ENCODE peak calls at places on chromosomes 3 and 15, in seven cellular contexts. R is PC-3, I is Panc1, B is stomach, F is mammary epithelial cell, X is SK-N-SH, H is BE2C. E is an unnamed sample.

GRCh38 chr3:105353485-105354161 is 13.1 kb upstream of the ALCAM start:
- DNase-seq in R (peak), I (no peak), B (no peak), F (no peak), X (no peak), H (no peak), E (no peak)

GRCh38 chr3:110318108-110318507 is 753.5 kb upstream of the NECTIN3 start:
- DNase-seq in R (peak), I (no peak), B (no peak), F (no peak), X (no peak), H (no peak), E (no peak)

GRCh38 chr15:101250331-101250730 is 1.5 kb downstream of the CHSY1 start:
- DNase-seq in R (peak), I (no peak), B (no peak), F (peak), X (no peak), H (no peak), E (no peak)

GRCh38 chr3:126187920-126188319 is 7.5 kb upstream of the ALDH1L1 start:
- DNase-seq in R (no peak), I (no peak), B (no peak), F (no peak), X (no peak), H (no peak), E (no peak)

GRCh38 chr3:38496131-38496910 is at the start of gene EXOG:
- DNase-seq in R (peak), I (peak), B (peak), F (peak), X (peak), H (peak), E (peak)

GRCh38 chr3:53147903-53148400 is 13.1 kb upstream of the PRKCD start:
- DNase-seq in R (no peak), I (no peak), B (no peak), F (no peak), X (no peak), H (no peak), E (no peak)

GRCh38 chr3:176906046-176906905 is 291.0 kb downstream of the TBL1XR1 start:
- DNase-seq in R (peak), I (no peak), B (no peak), F (no peak), X (peak), H (peak), E (no peak)

GRCh38 chr3:14602006-14602803 is 49.4 kb upstream of the CCDC174 start:
- DNase-seq in R (peak), I (no peak), B (no peak), F (no peak), X (peak), H (no peak), E (no peak)

GRCh38 chr3:142853270-142854163 is 35.4 kb downstream of the PCOLCE2 start:
- DNase-seq in R (peak), I (no peak), B (peak), F (peak), X (no peak), H (peak), E (no peak)

GRCh38 chr15:90151989-90152645 is 49.0 kb upstream of the SEMA4B start:
- DNase-seq in R (no peak), I (no peak), B (peak), F (no peak), X (no peak), H (no peak), E (no peak)

GRCh38 chr3:74443102-74443501 is 171.4 kb downstream of the CNTN3 start:
- DNase-seq in R (no peak), I (no peak), B (no peak), F (peak), X (no peak), H (no peak), E (no peak)
- TF ChIP-seq CTCF in R (no peak), I (no peak), B (no peak), F (no peak), X (no peak), H (no peak), E (no peak)

DNA sequence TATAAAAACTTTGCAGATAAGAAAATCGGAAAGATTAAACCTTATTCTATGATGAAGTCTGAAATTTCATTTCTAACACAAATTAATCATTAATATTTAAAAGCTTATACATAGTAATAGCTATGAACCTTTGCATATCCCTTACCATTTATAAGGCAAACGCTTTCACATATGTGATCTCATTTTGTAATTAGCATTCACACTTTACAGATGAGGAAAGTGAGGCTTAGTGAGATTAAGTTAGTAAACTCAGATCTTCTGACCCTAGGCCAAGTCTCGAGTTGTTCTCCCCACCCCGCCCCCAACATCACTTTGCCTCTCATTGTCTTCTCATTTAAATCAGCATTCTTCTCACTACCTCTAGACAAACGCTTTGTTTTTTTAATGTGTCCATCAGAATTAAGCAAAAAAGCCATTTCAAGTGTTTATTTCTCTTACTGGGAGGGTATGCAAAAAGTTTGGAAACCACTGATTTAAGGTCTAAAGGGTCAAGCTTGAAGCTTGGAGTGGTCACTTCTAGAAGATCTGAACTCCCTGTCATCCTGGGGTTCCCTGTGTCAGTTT is 172.9 kb upstream of the BCL6 start:
- DNase-seq in R (no peak), I (no peak), B (no peak), F (no peak), X (no peak), H (no peak), E (no peak)
- H3K4me3 ChIP-seq in R (no peak), I (no peak), B (no peak), F (no peak), X (no peak), H (no peak), E (no peak)

DNA sequence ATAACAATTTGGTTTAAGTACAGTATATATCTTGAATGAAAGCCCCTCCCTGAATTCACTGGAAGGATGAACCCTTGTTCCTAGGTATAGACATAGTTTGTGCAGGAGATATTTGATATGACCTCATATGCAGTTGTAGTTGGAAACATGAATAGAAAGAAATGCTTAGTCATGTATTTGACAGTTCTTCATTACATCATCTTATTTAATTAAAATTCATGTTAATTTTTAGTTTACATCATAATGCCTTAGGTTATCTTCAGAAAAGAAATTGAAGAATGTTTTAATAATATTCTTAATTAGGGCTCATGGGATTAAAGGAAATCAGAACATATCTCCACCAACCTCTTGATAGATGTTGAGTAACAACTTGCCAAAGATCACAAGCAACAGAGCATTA is 19.2 kb downstream of the SLC2A2 start:
- DNase-seq in R (no peak), I (no peak), B (no peak), F (no peak), X (no peak), H (no peak), E (no peak)
- TF ChIP-seq CTCF in R (no peak), I (no peak), B (no peak), F (no peak), X (no peak), H (no peak), E (no peak)

GRCh38 chr3:192947421-192947820 is 29.8 kb upstream of the MB21D2 start:
- DNase-seq in R (no peak), I (no peak), B (no peak), F (no peak), X (no peak), H (no peak), E (no peak)

GRCh38 chr3:192940129-192940528 is 22.5 kb upstream of the MB21D2 start:
- DNase-seq in R (peak), I (no peak), B (no peak), F (peak), X (no peak), H (no peak), E (no peak)

GRCh38 chr3:192942625-192943024 is 25.0 kb upstream of the MB21D2 start:
- DNase-seq in R (no peak), I (no peak), B (no peak), F (no peak), X (no peak), H (no peak), E (no peak)

GRCh38 chr3:192943384-192943783 is 25.7 kb upstream of the MB21D2 start:
- DNase-seq in R (no peak), I (no peak), B (no peak), F (no peak), X (no peak), H (no peak), E (no peak)
- H3K4me3 ChIP-seq in R (no peak), I (no peak), B (no peak), F (no peak), X (no peak), H (no peak), E (no peak)

GRCh38 chr3:180631317-180631716 is 29.4 kb downstream of the TTC14 start:
- DNase-seq in R (no peak), I (no peak), B (no peak), F (no peak), X (no peak), H (no peak), E (no peak)
- TF ChIP-seq CTCF in R (peak), I (peak), B (no peak), F (peak), X (peak), H (peak), E (no peak)

DNA sequence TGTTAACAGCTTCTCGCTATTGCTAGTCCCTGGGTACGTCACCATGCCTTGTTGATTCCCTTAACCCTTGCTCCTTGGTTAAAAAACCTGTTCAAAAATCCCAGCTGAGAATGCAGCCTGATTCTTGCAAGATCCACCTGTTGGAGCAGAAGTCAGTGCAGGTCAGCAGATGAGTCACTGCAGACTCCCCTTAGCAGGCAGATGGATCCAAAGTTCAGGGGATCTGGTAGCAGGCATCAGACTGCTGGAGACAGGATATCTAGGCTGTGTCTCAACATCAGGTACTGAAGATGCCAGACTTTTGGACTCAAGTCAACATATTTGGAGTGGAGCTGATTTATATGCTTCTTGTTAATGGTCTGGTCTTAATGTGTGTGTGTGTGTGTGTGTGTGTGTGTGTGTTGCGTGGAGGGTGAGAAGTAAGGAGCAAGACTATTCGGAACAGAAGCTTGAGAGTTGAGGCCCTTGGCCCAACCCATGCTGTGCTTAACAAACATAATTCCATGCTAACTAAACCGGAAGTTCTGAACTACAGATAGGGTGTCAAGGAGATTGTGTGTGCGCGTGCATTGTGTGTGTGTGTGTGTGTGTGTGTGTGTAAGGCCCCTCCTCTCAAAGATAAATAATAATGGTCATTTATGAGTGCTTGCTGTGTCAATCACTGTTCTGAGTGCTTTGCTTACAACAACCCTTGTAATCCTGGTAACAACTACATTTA is 1.1 kb upstream of the C3orf52 start:
- DNase-seq in R (peak), I (no peak), B (no peak), F (peak), X (no peak), H (no peak), E (no peak)
- H3K4me3 ChIP-seq in R (peak), I (peak), B (no peak), F (no peak), X (no peak), H (no peak), E (no peak)

GRCh38 chr15:62026707-62027565 is 33.3 kb downstream of the VPS13C start:
- DNase-seq in R (no peak), I (no peak), B (no peak), F (no peak), X (no peak), H (no peak), E (no peak)

GRCh38 chr15:62027916-62028315 is 32.3 kb downstream of the VPS13C start:
- DNase-seq in R (no peak), I (no peak), B (no peak), F (no peak), X (no peak), H (no peak), E (no peak)

GRCh38 chr15:62020576-62021160 is 39.6 kb downstream of the VPS13C start:
- DNase-seq in R (peak), I (no peak), B (no peak), F (peak), X (no peak), H (no peak), E (no peak)

DNA sequence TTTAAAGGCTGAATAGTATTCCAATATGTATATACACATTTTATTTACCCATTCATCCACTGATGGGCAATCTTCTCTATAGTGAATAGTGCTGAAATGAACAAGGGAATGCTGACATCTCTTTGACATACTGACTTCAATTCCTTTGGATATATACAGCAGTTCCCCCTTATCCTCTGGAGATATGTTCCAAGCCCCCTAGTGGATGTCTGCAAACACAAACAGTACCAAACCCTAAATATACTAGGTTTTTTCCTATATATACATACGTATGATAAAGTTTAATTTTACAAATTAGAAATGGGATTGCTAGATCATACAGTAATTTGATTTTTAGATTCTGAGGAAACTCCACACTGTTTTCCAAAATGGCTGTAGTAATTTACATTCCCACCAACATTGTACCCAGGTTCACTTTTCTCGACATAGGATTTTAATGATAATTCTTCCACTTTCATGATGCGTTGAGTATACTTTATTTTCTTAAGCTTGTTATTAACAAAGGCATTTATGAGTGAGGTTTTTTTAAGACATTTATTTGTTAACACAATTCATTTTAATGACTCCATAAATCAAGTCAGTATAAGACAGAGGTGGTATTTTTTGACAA is 38.2 kb downstream of the VPS13C start:
- DNase-seq in R (peak), I (no peak), B (no peak), F (no peak), X (no peak), H (peak), E (no peak)
- TF ChIP-seq CTCF in R (peak), I (peak), B (no peak), F (peak), X (peak), H (peak), E (no peak)

E was measured in GM12865.